ENCODE peak calls at places on chromosome 10, in eight cellular contexts. T is amygdala, X is cardiac fibroblast, N is mammary epithelial cell, Y is hypothalamus, Q is ovary, D is ELR, P is lower lobe of right lung. V is an unnamed sample.

GRCh38 chr10:113739577-113739976 is 11.9 kb upstream of the PLEKHS1 start:
- DNase-seq in P (no peak), Y (no peak), X (no peak), N (no peak), D (no peak), Q (no peak), T (no peak), V (no peak)

GRCh38 chr10:30284860-30285594 is 64.1 kb downstream of the MTPAP start:
- DNase-seq in N (peak), T (no peak), X (peak), P (no peak), D (peak), Y (no peak), Q (no peak), V (peak)

GRCh38 chr10:34549001-34549400 is 266.1 kb downstream of the PARD3 start:
- DNase-seq in P (no peak), T (no peak), N (no peak), Q (no peak), X (no peak), D (no peak), Y (no peak), V (no peak)

GRCh38 chr10:58781873-58782488 is 269.3 kb downstream of the BICC1 start:
- DNase-seq in Q (no peak), X (peak), Y (no peak), T (no peak), D (peak), N (peak), P (no peak), V (peak)

GRCh38 chr10:102712843-102713242 is 1.4 kb downstream of the ARL3 start:
- DNase-seq in N (no peak), D (no peak), Q (no peak), X (no peak), P (no peak), Y (no peak), T (no peak), V (no peak)

GRCh38 chr10:104351919-104352318 is 1.7 kb upstream of the CFAP58 start:
- DNase-seq in N (no peak), P (no peak), Y (no peak), T (no peak), X (peak), D (no peak), Q (no peak), V (peak)

GRCh38 chr10:108048898-108049297 is 884.4 kb upstream of the SORCS1 start:
- DNase-seq in Q (no peak), Y (no peak), N (no peak), P (no peak), X (no peak), T (no peak), D (no peak), V (no peak)

GRCh38 chr10:95988702-95989101 is 54.7 kb upstream of the CCNJ start:
- DNase-seq in X (no peak), P (no peak), Y (no peak), T (no peak), N (no peak), D (peak), Q (no peak), V (no peak)